ENCODE peak calls at places on chromosome 4, in seven cellular contexts. W, Q, V, R, F, T and X are unnamed samples.

GRCh38 chr4:136864580-136865185 is 667.6 kb downstream of the PCDH18 start:
- DNase-seq in W (peak), Q (peak), V (peak), R (peak), F (peak), T (no peak), X (peak)

GRCh38 chr4:176044589-176044951 is 21.1 kb upstream of the WDR17 start:
- DNase-seq in W (no peak), Q (no peak), V (no peak), R (no peak), F (no peak), T (no peak), X (peak)

GRCh38 chr4:8114456-8115202 is 44.0 kb downstream of the ABLIM2 start:
- DNase-seq in W (no peak), Q (no peak), V (no peak), R (no peak), F (no peak), T (no peak), X (no peak)

GRCh38 chr4:86653237-86653865 is 59.2 kb downstream of the PTPN13 start:
- DNase-seq in W (peak), Q (no peak), V (no peak), R (no peak), F (no peak), T (no peak), X (peak)

GRCh38 chr4:55348436-55348835 is 2.4 kb downstream of the SRD5A3 start:
- DNase-seq in W (no peak), Q (no peak), V (no peak), R (peak), F (no peak), T (no peak), X (no peak)

GRCh38 chr4:75724867-75725724 is 719 bp downstream of the USO1 start:
- DNase-seq in W (peak), Q (peak), V (peak), R (no peak), F (peak), T (peak), X (peak)

GRCh38 chr4:85968945-85969830 is 390.7 kb downstream of the MAPK10 start:
- DNase-seq in W (peak), Q (no peak), V (no peak), R (no peak), F (peak), T (peak), X (peak)

GRCh38 chr4:101039367-101039766 is 308.0 kb downstream of the PPP3CA start:
- DNase-seq in W (no peak), Q (no peak), V (no peak), R (no peak), F (no peak), T (no peak), X (no peak)

GRCh38 chr4:8050555-8051206 is 107.9 kb downstream of the ABLIM2 start:
- DNase-seq in W (no peak), Q (peak), V (no peak), R (no peak), F (peak), T (no peak), X (peak)

GRCh38 chr4:86279247-86279960 is 80.4 kb downstream of the MAPK10 start:
- DNase-seq in W (no peak), Q (no peak), V (no peak), R (no peak), F (no peak), T (no peak), X (no peak)

GRCh38 chr4:6257243-6258025 is 12.2 kb upstream of the WFS1 start:
- DNase-seq in W (no peak), Q (no peak), V (no peak), R (no peak), F (no peak), T (no peak), X (no peak)

GRCh38 chr4:33262809-33263208 is 2542.6 kb downstream of the PCDH7 start:
- DNase-seq in W (no peak), Q (no peak), V (no peak), R (peak), F (no peak), T (no peak), X (peak)

GRCh38 chr4:71186566-71187398 is 152.0 kb upstream of the SLC4A4 start:
- DNase-seq in W (peak), Q (peak), V (peak), R (no peak), F (no peak), T (peak), X (no peak)

GRCh38 chr4:86223472-86223871 is 136.4 kb downstream of the MAPK10 start:
- DNase-seq in W (peak), Q (no peak), V (peak), R (no peak), F (peak), T (peak), X (peak)

GRCh38 chr4:168183717-168184571 is 91.6 kb downstream of the ANXA10 start:
- DNase-seq in W (peak), Q (no peak), V (no peak), R (no peak), F (no peak), T (peak), X (peak)

GRCh38 chr4:183571350-183572076 is 66.7 kb downstream of the ING2 start:
- DNase-seq in W (peak), Q (no peak), V (no peak), R (no peak), F (peak), T (no peak), X (peak)

GRCh38 chr4:162229670-162230069 is 65.9 kb upstream of the FSTL5 start:
- DNase-seq in W (peak), Q (no peak), V (no peak), R (no peak), F (no peak), T (no peak), X (no peak)

GRCh38 chr4:133467290-133467947 is 318.3 kb downstream of the PCDH10 start:
- DNase-seq in W (no peak), Q (no peak), V (no peak), R (no peak), F (no peak), T (no peak), X (no peak)

GRCh38 chr4:176735300-176735699 is 57.4 kb downstream of the VEGFC start:
- DNase-seq in W (no peak), Q (no peak), V (no peak), R (no peak), F (peak), T (no peak), X (peak)

GRCh38 chr4:183328832-183329231 is 6.6 kb upstream of the CLDN24 start:
- DNase-seq in W (no peak), Q (no peak), V (no peak), R (no peak), F (peak), T (no peak), X (peak)

GRCh38 chr4:1199556-1200331 is 27.4 kb upstream of the SPON2 start:
- DNase-seq in W (no peak), Q (no peak), V (no peak), R (no peak), F (no peak), T (peak), X (no peak)

GRCh38 chr4:1204286-1204827 is 32.0 kb upstream of the SPON2 start:
- DNase-seq in W (no peak), Q (no peak), V (peak), R (no peak), F (no peak), T (peak), X (no peak)

GRCh38 chr4:1200425-1201035 is 28.1 kb upstream of the SPON2 start:
- DNase-seq in W (no peak), Q (no peak), V (peak), R (peak), F (peak), T (peak), X (peak)

GRCh38 chr4:1202526-1203378 is 30.4 kb upstream of the SPON2 start:
- DNase-seq in W (no peak), Q (no peak), V (no peak), R (no peak), F (no peak), T (peak), X (no peak)

DNA sequence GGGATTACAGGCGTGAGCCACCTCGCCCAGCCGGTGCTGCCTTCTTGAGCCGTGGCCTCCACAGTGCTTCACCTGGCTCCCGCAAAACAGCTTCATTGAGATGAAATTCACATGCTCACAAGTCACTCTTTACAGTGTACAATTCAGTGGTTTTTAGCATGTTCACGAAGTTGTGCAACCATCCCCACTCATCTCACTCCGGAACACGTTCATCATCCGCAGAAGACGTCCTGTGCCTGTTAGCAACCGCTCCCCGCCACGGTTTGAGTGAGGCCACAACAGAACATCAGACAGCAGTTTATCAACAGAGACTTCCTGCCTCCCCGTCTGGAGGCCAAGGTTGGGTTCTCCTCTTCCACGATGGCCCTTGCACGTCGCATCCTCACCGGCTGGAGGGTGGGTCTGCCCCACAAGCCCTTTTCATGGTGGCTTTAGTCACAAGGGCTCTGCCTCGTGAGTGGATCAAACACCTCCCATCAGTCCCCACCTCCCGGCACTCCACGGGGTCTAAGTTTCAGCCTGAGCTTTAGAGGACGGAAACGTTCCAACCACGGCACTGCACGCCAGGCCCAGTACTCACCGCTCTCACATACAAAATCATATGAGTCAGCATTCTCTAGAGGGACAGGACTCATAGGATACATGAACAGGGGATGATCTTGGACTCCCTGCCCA is 29.6 kb upstream of the SPON2 start:
- DNase-seq in W (no peak), Q (no peak), V (no peak), R (peak), F (peak), T (peak), X (peak)
- H3K4me3 ChIP-seq in W (no peak), Q (no peak), V (no peak), R (no peak), F (no peak), T (no peak), X (peak)

GRCh38 chr4:180832086-180832485 is 1411.1 kb upstream of the TENM3 start:
- DNase-seq in W (peak), Q (no peak), V (peak), R (no peak), F (no peak), T (no peak), X (no peak)
- TF ChIP-seq CTCF in W (no peak), Q (no peak), V (peak), R (no peak), F (peak), T (no peak), X (peak)

DNA sequence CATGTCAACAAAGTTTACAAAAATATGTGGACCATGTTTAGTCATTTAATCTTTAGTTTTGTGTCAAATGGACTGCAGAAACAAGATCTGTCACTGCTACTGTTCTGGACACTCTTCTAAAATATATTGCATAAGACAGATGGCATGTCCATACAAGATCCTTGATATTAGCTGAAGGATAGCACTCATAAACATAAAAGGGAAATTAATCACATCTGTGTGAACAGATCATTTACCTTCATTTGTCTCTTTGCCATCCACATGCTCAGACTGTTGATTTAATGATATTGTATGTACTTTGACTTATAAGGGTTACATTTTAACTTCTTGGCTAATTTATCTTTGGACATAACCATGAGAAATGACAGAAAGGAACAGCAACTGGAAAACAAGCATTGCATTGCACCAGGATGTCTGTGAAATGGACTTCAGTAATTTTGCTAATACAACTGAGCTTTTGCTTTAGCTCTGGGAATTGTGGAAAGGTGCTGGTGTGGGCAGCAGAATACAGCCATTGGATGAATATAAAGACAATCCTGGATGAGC is at the start of gene UGT2B7:
- DNase-seq in W (peak), Q (no peak), V (no peak), R (no peak), F (no peak), T (no peak), X (no peak)
- H3K4me3 ChIP-seq in W (peak), Q (no peak), V (no peak), R (no peak), F (no peak), T (no peak), X (no peak)

GRCh38 chr4:152321923-152322322 is 214.0 kb downstream of the FBXW7 start:
- DNase-seq in W (no peak), Q (no peak), V (no peak), R (no peak), F (no peak), T (no peak), X (no peak)
- TF ChIP-seq CTCF in W (no peak), Q (peak), V (no peak), R (no peak), F (peak), T (no peak), X (no peak)

DNA sequence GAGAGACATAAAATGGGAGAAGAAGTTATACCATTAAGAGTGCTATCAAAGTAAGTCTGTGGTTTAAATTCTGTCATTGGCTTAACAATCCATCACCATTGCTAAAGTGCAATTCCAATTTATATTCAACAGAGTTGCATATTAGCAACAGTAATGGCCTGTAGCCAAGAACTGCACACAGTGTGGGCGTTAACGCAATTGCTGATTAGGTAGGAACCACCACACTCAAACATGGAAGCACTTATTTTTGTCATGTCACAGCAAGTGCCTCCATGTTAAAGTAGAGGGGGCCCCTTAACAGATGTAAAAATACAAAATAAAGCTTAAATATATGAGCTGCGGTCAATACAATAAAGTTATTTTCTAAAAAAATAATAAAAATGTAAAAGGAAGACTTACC is 10.8 kb downstream of the LARP7 start:
- DNase-seq in W (no peak), Q (no peak), V (no peak), R (no peak), F (peak), T (no peak), X (no peak)
- H3K4me3 ChIP-seq in W (no peak), Q (no peak), V (no peak), R (no peak), F (no peak), T (no peak), X (no peak)

DNA sequence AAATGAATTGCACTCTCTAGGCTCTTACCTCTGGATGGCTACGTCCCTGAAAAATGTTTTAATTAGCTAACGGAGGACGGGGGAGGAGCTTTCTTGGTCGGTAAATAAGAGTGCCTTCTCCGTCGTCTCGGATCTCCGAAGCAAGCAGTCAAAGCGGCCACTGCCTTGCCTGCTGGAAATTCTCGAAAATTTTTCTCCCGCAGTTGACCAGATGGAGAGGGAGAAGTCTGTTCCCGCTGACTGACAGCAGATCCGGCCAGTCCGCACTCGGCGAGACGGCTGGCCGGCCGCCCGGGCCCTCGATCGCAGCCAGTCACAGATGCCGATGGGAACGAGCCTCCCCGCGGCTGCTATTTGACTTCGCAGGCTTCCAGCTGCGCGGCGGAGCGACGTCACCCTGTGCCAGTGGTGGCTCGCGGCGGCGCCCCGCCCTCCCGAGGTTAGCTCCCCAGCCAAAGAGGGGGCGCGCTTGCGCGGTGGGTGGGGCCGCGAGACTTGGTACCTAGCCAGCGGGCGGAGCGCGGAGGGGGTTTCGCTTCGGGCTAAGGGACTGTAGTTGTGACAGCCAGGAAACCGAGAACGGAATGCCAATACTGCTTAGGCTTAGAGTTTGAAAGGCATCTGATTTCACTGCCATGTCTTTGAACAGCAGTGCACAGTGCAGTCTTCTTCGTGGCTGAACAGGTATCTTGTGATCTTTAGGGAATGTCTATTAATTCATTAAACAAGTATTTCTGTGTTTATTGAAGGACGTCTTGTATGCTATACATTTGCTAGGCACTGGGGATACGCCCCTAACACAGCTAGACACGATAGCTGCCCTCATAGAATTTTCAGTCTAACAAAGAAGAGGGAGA is at the start of gene PPM1K:
- DNase-seq in W (peak), Q (peak), V (peak), R (peak), F (peak), T (peak), X (peak)
- TF ChIP-seq CTCF in W (no peak), Q (peak), V (no peak), R (peak), F (peak), T (peak), X (no peak)

DNA sequence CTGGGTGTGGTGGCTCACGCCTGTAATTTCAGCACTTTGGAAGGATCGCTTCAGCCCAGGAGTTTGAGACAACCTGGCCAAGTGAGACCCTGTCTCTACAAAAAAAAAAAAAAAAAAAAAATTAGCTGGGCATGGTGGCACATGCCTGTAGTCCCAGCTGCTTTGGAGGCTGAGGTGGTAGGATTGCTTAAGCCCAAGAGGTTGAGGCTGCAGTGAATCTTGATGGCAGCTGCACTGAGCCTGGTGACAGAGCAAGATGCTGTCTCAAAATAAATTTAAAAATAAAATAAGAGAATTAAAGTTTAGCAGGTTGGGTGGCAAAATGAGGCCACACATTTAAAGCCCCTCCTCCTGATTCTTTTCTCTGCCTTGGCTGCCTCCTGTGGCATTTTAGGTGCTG is 47.1 kb downstream of the HTT start:
- DNase-seq in W (no peak), Q (no peak), V (no peak), R (no peak), F (no peak), T (no peak), X (no peak)
- H3K4me3 ChIP-seq in W (no peak), Q (no peak), V (no peak), R (no peak), F (no peak), T (no peak), X (no peak)

DNA sequence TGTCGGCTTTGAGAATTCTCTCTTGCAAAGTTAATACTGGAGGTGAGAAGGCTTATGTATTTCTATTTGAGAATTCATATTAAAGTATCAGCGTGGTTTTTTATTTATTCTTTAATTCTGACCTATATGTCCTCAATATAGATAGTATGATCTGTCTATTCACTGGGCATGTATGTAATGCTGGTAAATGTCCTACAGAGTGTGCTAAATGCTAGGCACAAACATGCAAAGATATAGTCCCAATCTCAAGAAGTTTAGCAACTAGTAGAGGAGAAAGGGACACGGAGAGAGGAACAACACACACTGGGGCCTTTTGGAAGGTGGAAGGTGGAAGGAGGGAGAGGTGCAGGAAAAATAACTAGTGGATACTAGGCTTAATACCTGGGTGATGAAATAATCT is 11.0 kb upstream of the BMPR1B start:
- DNase-seq in W (no peak), Q (no peak), V (no peak), R (no peak), F (no peak), T (no peak), X (no peak)
- TF ChIP-seq CTCF in W (no peak), Q (no peak), V (peak), R (no peak), F (no peak), T (no peak), X (no peak)